ENCODE peak calls at places on chromosomes 7 and 10, in four cellular contexts. A is smooth muscle cell of the brain vasculature; T is stimulated activated CD4-positive, alpha-beta T cell treated with anti-CD3 and anti-CD28 coated beads, Interleukin-1b, Interleukin-23, amount 100 ng/mL, for 1 hour; L is spleen. C is an unnamed sample.

GRCh38 chr10:70889291-70889690 is 926 bp upstream of the PCBD1 start:
- DNase-seq in L (no peak), A (no peak), T (no peak), C (no peak)

GRCh38 chr10:43093423-43094090 is 16.7 kb downstream of the RET start:
- DNase-seq in A (no peak), T (no peak), L (no peak), C (no peak)

GRCh38 chr10:95431900-95432342 is 129.2 kb downstream of the SORBS1 start:
- DNase-seq in T (no peak), A (no peak), L (no peak), C (no peak)

GRCh38 chr7:148031816-148032215 is 558.8 kb upstream of the C7orf33 start:
- DNase-seq in A (no peak), L (no peak), T (no peak), C (no peak)

GRCh38 chr10:110802090-110802489 is 69.6 kb upstream of the PDCD4 start:
- DNase-seq in A (no peak), T (no peak), L (no peak), C (no peak)

GRCh38 chr10:100330128-100330527 is at the start of gene PKD2L1:
- DNase-seq in A (no peak), L (no peak), T (no peak), C (no peak)

GRCh38 chr10:89469517-89469916 is 55.1 kb downstream of the IFIT5 start:
- DNase-seq in L (no peak), A (no peak), T (no peak), C (no peak)

GRCh38 chr10:132392184-132392800 is 4.7 kb upstream of the PWWP2B start:
- DNase-seq in A (no peak), L (peak), T (no peak), C (no peak)

GRCh38 chr10:14285941-14286555 is 44.7 kb downstream of the FRMD4A start:
- DNase-seq in T (no peak), L (no peak), A (no peak), C (no peak)

GRCh38 chr7:3272691-3273141 is 28.3 kb upstream of the SDK1 start:
- DNase-seq in A (peak), T (no peak), L (no peak), C (no peak)

GRCh38 chr10:60141916-60142559 is 235.7 kb upstream of the CCDC6 start:
- DNase-seq in L (no peak), T (no peak), A (no peak), C (no peak)

GRCh38 chr7:53531-53930 is 138.8 kb upstream of the FAM20C start:
- DNase-seq in L (no peak), A (no peak), T (no peak), C (no peak)

GRCh38 chr10:29157321-29157720 is 131.5 kb upstream of the LYZL1 start:
- DNase-seq in A (no peak), L (no peak), T (no peak), C (no peak)

GRCh38 chr10:4758256-4758655 is 67.8 kb upstream of the AKR1E2 start:
- DNase-seq in T (no peak), A (no peak), L (no peak), C (no peak)